ENCODE peak calls at places on chromosomes 1 and 21, in five cellular contexts. One of them, this sample, is unnamed.

GRCh38 chr1:2165636-2166035 is 28.9 kb downstream of the FAAP20 start:
- DNase-seq in CD4-positive, alpha-beta T cell: no peak
- DNase-seq in cardiac muscle cell: no peak
- DNase-seq in coronary artery: no peak
- DNase-seq in adrenal gland: no peak
- DNase-seq in this sample: no peak

GRCh38 chr1:200179126-200179780 is 151.7 kb downstream of the NR5A2 start:
- DNase-seq in coronary artery: no peak
- DNase-seq in cardiac muscle cell: no peak
- DNase-seq in adrenal gland: no peak
- DNase-seq in CD4-positive, alpha-beta T cell: no peak
- DNase-seq in this sample: peak; percentile 36

GRCh38 chr21:33644383-33645074 is 2.2 kb downstream of the ITSN1 start:
- DNase-seq in adrenal gland: peak; percentile 32
- DNase-seq in cardiac muscle cell: no peak
- DNase-seq in coronary artery: no peak
- DNase-seq in CD4-positive, alpha-beta T cell: no peak
- DNase-seq in this sample: peak; percentile 47

GRCh38 chr1:65067491-65068201 is 80.4 kb upstream of the AK4 start:
- DNase-seq in adrenal gland: peak; percentile 86
- DNase-seq in cardiac muscle cell: peak; percentile 81
- DNase-seq in CD4-positive, alpha-beta T cell: peak; percentile 63
- DNase-seq in coronary artery: peak; percentile 84
- DNase-seq in this sample: peak; percentile 69

GRCh38 chr1:62318320-62318755 is 896 bp downstream of the KANK4 start:
- DNase-seq in adrenal gland: no peak
- DNase-seq in CD4-positive, alpha-beta T cell: no peak
- DNase-seq in coronary artery: no peak
- DNase-seq in cardiac muscle cell: no peak
- DNase-seq in this sample: no peak

GRCh38 chr1:178932552-178932906 is 61.7 kb upstream of the ANGPTL1 start:
- DNase-seq in CD4-positive, alpha-beta T cell: no peak
- DNase-seq in coronary artery: no peak
- DNase-seq in adrenal gland: no peak
- DNase-seq in cardiac muscle cell: no peak
- DNase-seq in this sample: no peak

GRCh38 chr1:119871881-119872280 is 24.4 kb downstream of the ADAM30 start:
- DNase-seq in CD4-positive, alpha-beta T cell: no peak
- DNase-seq in adrenal gland: no peak
- DNase-seq in coronary artery: no peak
- DNase-seq in cardiac muscle cell: no peak
- DNase-seq in this sample: no peak

GRCh38 chr1:72435025-72435424 is 152.7 kb upstream of the NEGR1 start:
- DNase-seq in adrenal gland: no peak
- DNase-seq in coronary artery: no peak
- DNase-seq in cardiac muscle cell: no peak
- DNase-seq in CD4-positive, alpha-beta T cell: no peak
- DNase-seq in this sample: peak; percentile 23

GRCh38 chr1:211722277-211723175 is 47.1 kb upstream of the NEK2 start:
- DNase-seq in adrenal gland: peak; percentile 51
- DNase-seq in CD4-positive, alpha-beta T cell: no peak
- DNase-seq in cardiac muscle cell: no peak
- DNase-seq in coronary artery: no peak
- DNase-seq in this sample: no peak

GRCh38 chr1:12177156-12177998 is 10.6 kb downstream of the TNFRSF1B start:
- DNase-seq in coronary artery: no peak
- DNase-seq in cardiac muscle cell: no peak
- DNase-seq in CD4-positive, alpha-beta T cell: no peak
- DNase-seq in adrenal gland: no peak
- DNase-seq in this sample: no peak

GRCh38 chr1:198858026-198858425 is 219.2 kb downstream of the PTPRC start:
- DNase-seq in coronary artery: no peak
- DNase-seq in adrenal gland: no peak
- DNase-seq in CD4-positive, alpha-beta T cell: no peak
- DNase-seq in cardiac muscle cell: no peak
- DNase-seq in this sample: no peak

GRCh38 chr1:31152181-31152768 is 86.8 kb upstream of the PUM1 start:
- DNase-seq in cardiac muscle cell: no peak
- DNase-seq in CD4-positive, alpha-beta T cell: no peak
- DNase-seq in adrenal gland: peak; percentile 88
- DNase-seq in coronary artery: no peak
- DNase-seq in this sample: peak; percentile 56

GRCh38 chr1:234687011-234687410 is 77.0 kb upstream of the IRF2BP2 start:
- DNase-seq in cardiac muscle cell: no peak
- DNase-seq in adrenal gland: no peak
- DNase-seq in coronary artery: no peak
- DNase-seq in CD4-positive, alpha-beta T cell: no peak
- DNase-seq in this sample: no peak

GRCh38 chr1:213987422-213987875 is 324 bp upstream of the PROX1 start:
- DNase-seq in cardiac muscle cell: peak; percentile 91
- DNase-seq in CD4-positive, alpha-beta T cell: no peak
- DNase-seq in adrenal gland: no peak
- DNase-seq in coronary artery: no peak
- DNase-seq in this sample: no peak

GRCh38 chr1:202252271-202252670 is 58.7 kb downstream of the LGR6 start:
- DNase-seq in coronary artery: no peak
- DNase-seq in CD4-positive, alpha-beta T cell: no peak
- DNase-seq in cardiac muscle cell: no peak
- DNase-seq in adrenal gland: peak; percentile 6
- DNase-seq in this sample: no peak

GRCh38 chr1:93123141-93123783 is 44.2 kb downstream of the MTF2 start:
- DNase-seq in CD4-positive, alpha-beta T cell: no peak
- DNase-seq in coronary artery: no peak
- DNase-seq in cardiac muscle cell: no peak
- DNase-seq in adrenal gland: no peak
- DNase-seq in this sample: peak; percentile 40

GRCh38 chr1:182029002-182029378 is 32.5 kb downstream of the ZNF648 start:
- DNase-seq in CD4-positive, alpha-beta T cell: no peak
- DNase-seq in cardiac muscle cell: no peak
- DNase-seq in adrenal gland: no peak
- DNase-seq in coronary artery: no peak
- DNase-seq in this sample: no peak

GRCh38 chr21:15097580-15097979 is 32.8 kb upstream of the NRIP1 start:
- DNase-seq in coronary artery: no peak
- DNase-seq in adrenal gland: no peak
- DNase-seq in CD4-positive, alpha-beta T cell: no peak
- DNase-seq in cardiac muscle cell: no peak
- DNase-seq in this sample: no peak

GRCh38 chr1:52554756-52555155 is 1.9 kb upstream of the TUT4 start:
- DNase-seq in cardiac muscle cell: no peak
- DNase-seq in CD4-positive, alpha-beta T cell: no peak
- DNase-seq in coronary artery: no peak
- DNase-seq in adrenal gland: peak; percentile 50
- DNase-seq in this sample: no peak

GRCh38 chr1:177571485-177572076 is 398.3 kb downstream of the SEC16B start:
- DNase-seq in adrenal gland: peak; percentile 29
- DNase-seq in coronary artery: no peak
- DNase-seq in cardiac muscle cell: no peak
- DNase-seq in CD4-positive, alpha-beta T cell: no peak
- DNase-seq in this sample: no peak

GRCh38 chr1:244092293-244093264 is 41.5 kb downstream of the ZBTB18 start:
- DNase-seq in coronary artery: no peak
- DNase-seq in cardiac muscle cell: no peak
- DNase-seq in adrenal gland: no peak
- DNase-seq in CD4-positive, alpha-beta T cell: no peak
- DNase-seq in this sample: no peak

GRCh38 chr1:20428841-20429240 is 57.2 kb downstream of the CAMK2N1 start:
- DNase-seq in coronary artery: no peak
- DNase-seq in adrenal gland: no peak
- DNase-seq in cardiac muscle cell: no peak
- DNase-seq in CD4-positive, alpha-beta T cell: no peak
- DNase-seq in this sample: no peak

GRCh38 chr1:23217421-23218115 is at the start of gene HTR1D:
- DNase-seq in coronary artery: no peak
- DNase-seq in CD4-positive, alpha-beta T cell: no peak
- DNase-seq in adrenal gland: no peak
- DNase-seq in cardiac muscle cell: peak; percentile 41
- DNase-seq in this sample: no peak

GRCh38 chr1:18481190-18481920 is 625 bp downstream of the KLHDC7A start:
- DNase-seq in CD4-positive, alpha-beta T cell: no peak
- DNase-seq in cardiac muscle cell: no peak
- DNase-seq in coronary artery: no peak
- DNase-seq in adrenal gland: no peak
- DNase-seq in this sample: no peak

GRCh38 chr1:211951856-211952255 is 83.5 kb downstream of the INTS7 start:
- DNase-seq in coronary artery: no peak
- DNase-seq in cardiac muscle cell: no peak
- DNase-seq in adrenal gland: no peak
- DNase-seq in CD4-positive, alpha-beta T cell: no peak
- DNase-seq in this sample: peak; percentile 36

GRCh38 chr1:119084651-119085262 is 55.7 kb downstream of the WARS2 start:
- DNase-seq in adrenal gland: no peak
- DNase-seq in cardiac muscle cell: no peak
- DNase-seq in coronary artery: no peak
- DNase-seq in CD4-positive, alpha-beta T cell: no peak
- DNase-seq in this sample: peak; percentile 38

GRCh38 chr1:193299038-193299437 is 112.6 kb upstream of the B3GALT2 start:
- DNase-seq in adrenal gland: no peak
- DNase-seq in cardiac muscle cell: no peak
- DNase-seq in coronary artery: no peak
- DNase-seq in CD4-positive, alpha-beta T cell: no peak
- DNase-seq in this sample: no peak

GRCh38 chr1:33147997-33148314 is 33.9 kb downstream of the TRIM62 start:
- DNase-seq in coronary artery: no peak
- DNase-seq in CD4-positive, alpha-beta T cell: no peak
- DNase-seq in cardiac muscle cell: no peak
- DNase-seq in adrenal gland: no peak
- DNase-seq in this sample: peak; percentile 38

GRCh38 chr1:154182342-154183044 is 9.4 kb downstream of the TPM3 start:
- DNase-seq in CD4-positive, alpha-beta T cell: peak; percentile 63
- DNase-seq in cardiac muscle cell: peak; percentile 64
- DNase-seq in adrenal gland: peak; percentile 89
- DNase-seq in coronary artery: peak; percentile 83
- DNase-seq in this sample: peak; percentile 68
- TF ChIP-seq CTCF in CD4-positive, alpha-beta T cell: no peak
- TF ChIP-seq CTCF in cardiac muscle cell: peak; percentile 9
- TF ChIP-seq CTCF in adrenal gland: no peak
- TF ChIP-seq CTCF in coronary artery: no peak
- TF ChIP-seq CTCF in this sample: no peak

GRCh38 chr21:36491191-36491916 is 11.4 kb upstream of the CLDN14 start:
- DNase-seq in cardiac muscle cell: no peak
- DNase-seq in CD4-positive, alpha-beta T cell: no peak
- DNase-seq in coronary artery: no peak
- DNase-seq in adrenal gland: no peak
- DNase-seq in this sample: peak; percentile 81
- H3K27ac ChIP-seq in cardiac muscle cell: no peak overlapping the region
- H3K27ac ChIP-seq in CD4-positive, alpha-beta T cell: no peak overlapping the region
- H3K27ac ChIP-seq in coronary artery: no peak overlapping the region
- H3K27ac ChIP-seq in adrenal gland: no peak overlapping the region
- H3K27ac ChIP-seq in this sample: peak overlapping the region; percentile 49

GRCh38 chr1:172040466-172040865 is 199.2 kb downstream of the DNM3 start:
- DNase-seq in adrenal gland: no peak
- DNase-seq in CD4-positive, alpha-beta T cell: no peak
- DNase-seq in cardiac muscle cell: no peak
- DNase-seq in coronary artery: no peak
- DNase-seq in this sample: peak; percentile 22

GRCh38 chr1:172041102-172041501 is 199.8 kb downstream of the DNM3 start:
- DNase-seq in CD4-positive, alpha-beta T cell: no peak
- DNase-seq in cardiac muscle cell: no peak
- DNase-seq in adrenal gland: no peak
- DNase-seq in coronary artery: no peak
- DNase-seq in this sample: no peak

DNA sequence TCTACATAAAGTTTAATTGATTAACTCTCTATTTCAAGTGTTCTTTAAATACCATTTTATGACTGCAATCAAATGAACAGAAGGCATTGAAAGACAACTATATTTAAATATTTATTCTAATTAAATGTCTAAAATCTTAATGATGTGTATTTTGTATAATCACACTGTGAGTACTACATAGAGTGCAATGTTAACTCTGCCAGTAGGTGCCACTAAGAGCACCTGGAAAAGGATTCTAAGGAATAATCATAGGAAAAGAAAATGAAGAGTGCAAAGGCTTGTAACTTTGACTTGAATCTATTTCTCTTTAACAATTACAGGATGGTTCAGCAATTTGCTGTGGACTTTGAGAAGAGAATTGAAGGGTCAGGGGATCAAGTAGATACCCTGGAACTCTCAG is 200.4 kb downstream of the DNM3 start:
- DNase-seq in cardiac muscle cell: no peak
- DNase-seq in adrenal gland: no peak
- DNase-seq in coronary artery: no peak
- DNase-seq in CD4-positive, alpha-beta T cell: no peak
- DNase-seq in this sample: no peak
- TF ChIP-seq CTCF in cardiac muscle cell: peak; percentile 56
- TF ChIP-seq CTCF in adrenal gland: peak; percentile 34
- TF ChIP-seq CTCF in coronary artery: peak; percentile 24
- TF ChIP-seq CTCF in CD4-positive, alpha-beta T cell: no peak
- TF ChIP-seq CTCF in this sample: peak; percentile 40

DNA sequence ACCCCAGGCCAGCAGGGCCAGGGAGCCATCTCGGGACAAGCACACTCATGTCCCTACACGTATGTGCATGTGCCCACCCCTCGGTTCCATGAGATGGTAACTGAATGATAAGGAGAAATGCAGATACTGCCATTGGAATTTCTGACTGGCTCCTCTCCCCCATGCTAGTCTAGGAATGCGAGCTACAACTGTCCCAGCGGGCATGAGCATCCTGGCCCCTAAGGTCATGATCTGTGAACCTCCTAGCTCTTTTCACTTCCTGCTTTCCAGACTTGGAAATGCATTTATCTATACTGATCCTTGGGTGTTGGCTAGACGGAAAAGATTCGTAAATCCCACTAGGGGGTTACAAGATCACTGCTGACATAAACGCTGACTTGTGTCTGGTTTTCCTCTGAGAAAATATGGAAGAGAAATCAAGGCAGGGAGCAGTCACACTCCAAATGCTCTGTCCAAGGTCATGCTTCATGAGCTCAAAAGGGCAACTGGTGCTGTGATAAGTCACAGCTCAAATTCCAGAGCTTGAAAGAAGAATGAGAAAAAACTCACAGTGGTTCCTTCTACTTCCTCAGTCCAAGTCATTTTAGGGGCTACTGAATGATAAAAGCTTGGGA is 49.8 kb downstream of the SLC45A1 start:
- DNase-seq in adrenal gland: no peak
- DNase-seq in cardiac muscle cell: peak; percentile 56
- DNase-seq in coronary artery: no peak
- DNase-seq in CD4-positive, alpha-beta T cell: no peak
- DNase-seq in this sample: no peak
- H3K27ac ChIP-seq in adrenal gland: peak overlapping the region; percentile 1
- H3K27ac ChIP-seq in cardiac muscle cell: peak overlapping the region; percentile 75
- H3K27ac ChIP-seq in coronary artery: no peak overlapping the region
- H3K27ac ChIP-seq in CD4-positive, alpha-beta T cell: no peak overlapping the region
- H3K27ac ChIP-seq in this sample: peak overlapping the region; percentile 21

GRCh38 chr1:185595835-185596667 is 138.1 kb upstream of the HMCN1 start:
- DNase-seq in adrenal gland: peak; percentile 18
- DNase-seq in CD4-positive, alpha-beta T cell: peak; percentile 36
- DNase-seq in coronary artery: no peak
- DNase-seq in cardiac muscle cell: peak; percentile 73
- DNase-seq in this sample: peak; percentile 44
- TF ChIP-seq CTCF in adrenal gland: peak; percentile 21
- TF ChIP-seq CTCF in CD4-positive, alpha-beta T cell: peak; percentile 48
- TF ChIP-seq CTCF in coronary artery: no peak
- TF ChIP-seq CTCF in cardiac muscle cell: peak; percentile 81
- TF ChIP-seq CTCF in this sample: peak; percentile 88

GRCh38 chr1:147273409-147274307 is 31.2 kb downstream of the CHD1L start:
- DNase-seq in cardiac muscle cell: peak; percentile 50
- DNase-seq in CD4-positive, alpha-beta T cell: no peak
- DNase-seq in adrenal gland: peak; percentile 59
- DNase-seq in coronary artery: no peak
- DNase-seq in this sample: peak; percentile 76
- H3K27ac ChIP-seq in cardiac muscle cell: no peak overlapping the region
- H3K27ac ChIP-seq in CD4-positive, alpha-beta T cell: no peak overlapping the region
- H3K27ac ChIP-seq in adrenal gland: peak overlapping the region; percentile 46
- H3K27ac ChIP-seq in coronary artery: peak overlapping the region; percentile 26
- H3K27ac ChIP-seq in this sample: peak overlapping the region; percentile 89

GRCh38 chr1:180365039-180365438 is 135.0 kb downstream of the LHX4 start:
- DNase-seq in adrenal gland: no peak
- DNase-seq in coronary artery: no peak
- DNase-seq in cardiac muscle cell: no peak
- DNase-seq in CD4-positive, alpha-beta T cell: no peak
- DNase-seq in this sample: no peak
- TF ChIP-seq CTCF in adrenal gland: no peak
- TF ChIP-seq CTCF in coronary artery: no peak
- TF ChIP-seq CTCF in cardiac muscle cell: no peak
- TF ChIP-seq CTCF in CD4-positive, alpha-beta T cell: no peak
- TF ChIP-seq CTCF in this sample: peak; percentile 32

This sample was measured in brain microvascular endothelial cell.